ENCODE peak calls at places on chromosomes 2 and 18, in five cellular contexts. M is iPS DF 6.9, Q is pancreas, L is heart left ventricle, E is PC-3. B is an unnamed sample.

GRCh38 chr2:105438104-105438929 is 39.5 kb upstream of the FHL2 start:
- DNase-seq in M (no peak), Q (peak), L (peak), E (no peak), B (peak)

GRCh38 chr2:2219984-2220383 is 111.1 kb downstream of the MYT1L start:
- DNase-seq in M (no peak), Q (no peak), L (no peak), E (no peak), B (no peak)

GRCh38 chr18:8322486-8322885 is 286.8 kb upstream of the RAB12 start:
- DNase-seq in M (no peak), Q (no peak), L (no peak), E (no peak), B (no peak)

GRCh38 chr2:65064728-65065552 is 8.7 kb downstream of the CEP68 start:
- DNase-seq in M (no peak), Q (peak), L (peak), E (peak), B (peak)

GRCh38 chr18:49754866-49755265 is 58.5 kb downstream of the ACAA2 start:
- DNase-seq in M (no peak), Q (no peak), L (no peak), E (no peak), B (no peak)

GRCh38 chr2:227407601-227408089 is 19.9 kb upstream of the SCYGR1 start:
- DNase-seq in M (no peak), Q (no peak), L (peak), E (no peak), B (peak)

GRCh38 chr18:13455960-13456471 is 237.5 kb downstream of the LDLRAD4 start:
- DNase-seq in M (no peak), Q (no peak), L (no peak), E (no peak), B (no peak)

GRCh38 chr2:20355131-20355530 is 4.5 kb upstream of the PUM2 start:
- DNase-seq in M (no peak), Q (no peak), L (no peak), E (no peak), B (no peak)

GRCh38 chr2:219331560-219332213 is 857 bp downstream of the RESP18 start:
- DNase-seq in M (no peak), Q (no peak), L (peak), E (no peak), B (peak)

GRCh38 chr18:36046898-36047297 is 20.5 kb downstream of the RPRD1A start:
- DNase-seq in M (no peak), Q (no peak), L (no peak), E (no peak), B (no peak)

GRCh38 chr2:12856934-12857660 is 140.4 kb downstream of the TRIB2 start:
- DNase-seq in M (no peak), Q (no peak), L (no peak), E (peak), B (no peak)

GRCh38 chr2:219612605-219613286 is 14.7 kb upstream of the SLC4A3 start:
- DNase-seq in M (no peak), Q (no peak), L (no peak), E (no peak), B (no peak)

GRCh38 chr2:226215902-226216503 is 583.6 kb downstream of the IRS1 start:
- DNase-seq in M (peak), Q (peak), L (peak), E (peak), B (no peak)

GRCh38 chr2:113136828-113137775 is 9.7 kb downstream of the IL1RN start:
- DNase-seq in M (no peak), Q (peak), L (no peak), E (peak), B (no peak)

GRCh38 chr2:67340118-67341011 is 56.8 kb upstream of the ETAA1 start:
- DNase-seq in M (peak), Q (no peak), L (peak), E (no peak), B (peak)

GRCh38 chr2:142874293-142874814 is 3.1 kb upstream of the KYNU start:
- DNase-seq in M (no peak), Q (peak), L (no peak), E (peak), B (no peak)

GRCh38 chr2:176552456-176553135 is 283.4 kb downstream of the MTX2 start:
- DNase-seq in M (no peak), Q (no peak), L (no peak), E (peak), B (no peak)

GRCh38 chr2:170502400-170503135 is 212.6 kb upstream of the SP5 start:
- DNase-seq in M (peak), Q (no peak), L (no peak), E (no peak), B (no peak)

GRCh38 chr2:152132321-152132720 is 33.5 kb upstream of the CACNB4 start:
- DNase-seq in M (no peak), Q (no peak), L (no peak), E (no peak), B (no peak)

GRCh38 chr2:152134488-152135280 is 35.8 kb upstream of the CACNB4 start:
- DNase-seq in M (no peak), Q (no peak), L (no peak), E (no peak), B (no peak)
- H3K27ac ChIP-seq in M (no peak), Q (no peak), L (no peak), E (no peak), B (no peak)

DNA sequence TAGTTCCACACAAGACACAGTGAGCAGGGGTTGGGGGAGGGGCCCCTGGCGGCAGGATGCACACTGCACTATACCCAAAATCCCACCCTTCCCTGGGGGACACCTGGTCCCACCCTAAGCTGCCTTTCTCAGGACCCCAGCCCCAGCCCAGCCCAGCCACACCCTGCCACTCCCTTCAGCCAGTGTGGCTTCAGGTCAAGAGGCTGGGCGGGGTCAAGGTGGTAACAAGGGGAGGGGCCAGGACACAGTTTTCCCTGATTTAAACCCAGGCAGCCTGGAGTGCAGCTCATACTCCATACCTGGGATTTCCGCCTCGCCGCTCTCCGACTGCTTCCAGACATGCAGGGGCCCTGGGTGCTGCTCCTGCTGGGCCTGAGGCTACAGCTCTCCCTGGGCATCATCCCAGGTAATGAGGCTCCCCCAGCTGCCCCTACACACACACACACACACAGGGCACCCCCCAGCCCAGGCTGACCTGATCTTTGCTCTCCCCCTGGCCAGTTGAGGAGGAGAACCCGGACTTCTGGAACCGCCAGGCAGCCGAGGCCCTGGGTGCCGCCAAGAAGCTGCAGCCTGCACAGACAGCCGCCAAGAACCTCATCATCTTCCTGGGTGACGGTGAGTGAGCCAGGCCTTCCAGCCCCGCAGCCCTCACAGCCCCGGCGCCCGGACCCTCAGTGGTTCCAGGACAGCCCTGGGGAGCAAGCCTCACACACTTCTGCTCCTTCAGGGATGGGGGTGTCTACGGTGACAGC is at the start of gene ALPG:
- DNase-seq in M (no peak), Q (no peak), L (no peak), E (no peak), B (no peak)
- H3K27ac ChIP-seq in M (no peak), Q (no peak), L (no peak), E (no peak), B (no peak)

GRCh38 chr2:85744055-85744454 is 9.7 kb upstream of the ATOH8 start:
- DNase-seq in M (no peak), Q (no peak), L (no peak), E (no peak), B (no peak)
- H3K27ac ChIP-seq in M (no peak), Q (peak), L (peak), E (no peak), B (peak)

DNA sequence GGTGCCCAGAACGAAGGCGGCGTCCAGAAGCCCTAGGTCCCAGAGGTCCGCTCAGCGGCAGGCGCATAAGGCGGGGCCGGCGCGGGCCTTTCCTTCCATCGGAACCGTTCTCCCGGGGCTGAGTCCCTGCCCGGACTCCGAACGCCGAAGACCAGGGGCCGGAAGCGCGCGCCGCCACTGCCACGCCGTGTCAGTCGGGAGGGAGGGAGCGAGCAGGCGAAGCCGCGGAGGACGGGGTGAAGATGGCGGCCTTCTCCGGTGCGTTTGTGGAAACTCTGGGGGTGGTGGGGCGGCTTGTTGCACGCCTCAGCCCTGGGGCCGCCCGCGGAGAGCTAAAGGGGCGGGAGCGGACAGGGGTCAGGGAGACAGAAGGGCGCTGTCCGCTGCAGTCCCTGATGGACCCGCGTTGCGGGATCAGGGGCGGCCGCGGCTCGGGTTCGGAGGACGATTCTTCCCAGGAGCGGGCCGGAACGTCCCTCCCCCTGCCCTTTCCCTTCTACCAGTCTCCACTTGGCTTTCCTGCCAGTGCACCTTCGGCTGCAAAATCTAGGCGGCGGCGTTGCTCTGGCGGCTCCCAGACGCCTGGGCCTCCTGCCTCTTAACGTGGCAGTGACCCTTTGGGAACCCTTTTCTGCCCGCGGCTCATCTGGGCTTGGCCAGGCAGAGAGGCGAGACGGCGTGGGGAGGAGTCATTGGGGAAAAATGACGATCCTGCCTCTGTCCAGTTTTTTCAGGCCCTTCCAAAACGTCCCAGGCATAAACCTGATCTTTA is at the start of gene DDX1:
- DNase-seq in M (peak), Q (peak), L (peak), E (peak), B (peak)
- H3K27ac ChIP-seq in M (no peak), Q (peak), L (peak), E (peak), B (peak)

GRCh38 chr2:9251154-9252001 is 44.8 kb downstream of the ASAP2 start:
- DNase-seq in M (no peak), Q (no peak), L (no peak), E (peak), B (no peak)
- H3K27ac ChIP-seq in M (no peak), Q (peak), L (peak), E (peak), B (peak)

GRCh38 chr2:230778350-230779140 is 65.9 kb downstream of the CAB39 start:
- DNase-seq in M (no peak), Q (no peak), L (no peak), E (peak), B (no peak)
- H3K27ac ChIP-seq in M (no peak), Q (no peak), L (peak), E (peak), B (no peak)

GRCh38 chr2:44618378-44619023 is 256.8 kb downstream of the CAMKMT start:
- DNase-seq in M (no peak), Q (no peak), L (no peak), E (no peak), B (no peak)

GRCh38 chr2:44620189-44620990 is 258.6 kb downstream of the CAMKMT start:
- DNase-seq in M (no peak), Q (no peak), L (no peak), E (peak), B (no peak)

GRCh38 chr2:44616616-44617266 is 255.0 kb downstream of the CAMKMT start:
- DNase-seq in M (no peak), Q (no peak), L (no peak), E (no peak), B (no peak)

GRCh38 chr2:44615950-44616518 is 254.3 kb downstream of the CAMKMT start:
- DNase-seq in M (no peak), Q (no peak), L (no peak), E (no peak), B (no peak)

DNA sequence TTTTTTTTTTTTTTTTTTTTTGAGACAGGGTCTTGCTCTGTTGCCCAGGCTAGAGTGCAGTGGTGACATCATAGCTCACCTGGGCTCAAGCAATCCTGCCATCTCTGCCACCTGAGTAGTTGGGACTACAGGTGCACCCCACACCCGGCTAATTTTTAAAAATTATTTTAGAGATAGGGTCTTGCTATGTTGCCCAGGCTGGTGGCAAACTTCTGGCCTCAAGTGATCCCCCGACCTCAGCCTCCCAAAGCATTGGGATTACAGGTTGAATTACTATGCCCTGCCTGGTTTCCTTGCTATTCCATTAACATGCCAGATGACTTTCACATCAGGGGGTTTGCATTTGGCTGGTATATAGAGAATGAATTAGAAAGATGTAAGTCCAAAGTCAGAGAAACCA is 253.2 kb downstream of the CAMKMT start:
- DNase-seq in M (no peak), Q (no peak), L (no peak), E (no peak), B (no peak)
- H3K27ac ChIP-seq in M (no peak), Q (no peak), L (no peak), E (no peak), B (no peak)

GRCh38 chr2:121505005-121505404 is 25.7 kb upstream of the RNU4ATAC start:
- DNase-seq in M (no peak), Q (no peak), L (no peak), E (peak), B (no peak)

GRCh38 chr2:121502781-121503180 is 27.9 kb upstream of the RNU4ATAC start:
- DNase-seq in M (no peak), Q (no peak), L (no peak), E (peak), B (no peak)

GRCh38 chr2:121506187-121506586 is 24.5 kb upstream of the RNU4ATAC start:
- DNase-seq in M (no peak), Q (no peak), L (no peak), E (no peak), B (no peak)

GRCh38 chr2:121502246-121502645 is 28.4 kb upstream of the RNU4ATAC start:
- DNase-seq in M (no peak), Q (no peak), L (no peak), E (peak), B (no peak)

GRCh38 chr2:121504316-121504715 is 26.4 kb upstream of the RNU4ATAC start:
- DNase-seq in M (no peak), Q (no peak), L (no peak), E (no peak), B (no peak)
- H3K27ac ChIP-seq in M (no peak), Q (no peak), L (no peak), E (peak), B (no peak)

B was measured in heart right ventricle.